ENCODE peak calls at places on chromosomes 12 and 14, in six cellular contexts. N is H54, M is K562, A is uterus, Z is ovary, I is IMR-90. R is an unnamed sample.
A peak's percentile ranks its signal among the peaks of the same experiment; 100 is the strongest.

GRCh38 chr14:76806446-76806845 is 6.2 kb downstream of the ANGEL1 start:
- DNase-seq in N (no peak), M (no peak), A (no peak), Z (no peak), I (no peak), R (no peak)

GRCh38 chr12:114193474-114193873 is 212.5 kb downstream of the TBX5 start:
- DNase-seq in N (no peak), M (no peak), A (no peak), Z (no peak), I (no peak), R (no peak)

GRCh38 chr14:80356413-80356812 is 145.1 kb upstream of the DIO2 start:
- DNase-seq in N (no peak), M (no peak), A (no peak), Z (no peak), I (peak; percentile 40), R (no peak)

GRCh38 chr12:79360936-79361335 is 329.8 kb downstream of the PAWR start:
- DNase-seq in N (no peak), M (no peak), A (no peak), Z (no peak), I (no peak), R (no peak)

GRCh38 chr14:57869530-57870088 is 3.7 kb upstream of the SLC35F4 start:
- DNase-seq in N (no peak), M (no peak), A (no peak), Z (no peak), I (no peak), R (no peak)

GRCh38 chr12:93484315-93484981 is 17.1 kb downstream of the MRPL42 start:
- DNase-seq in N (no peak), M (no peak), A (no peak), Z (no peak), I (peak; percentile 33), R (no peak)

GRCh38 chr12:452667-453210 is 7.0 kb upstream of the B4GALNT3 start:
- DNase-seq in N (no peak), M (no peak), A (no peak), Z (no peak), I (no peak), R (no peak)

GRCh38 chr12:45833401-45833800 is 103.9 kb downstream of the ARID2 start:
- DNase-seq in N (no peak), M (no peak), A (no peak), Z (no peak), I (no peak), R (no peak)

GRCh38 chr12:49345048-49345839 is 1.4 kb upstream of the DNAJC22 start:
- DNase-seq in N (no peak), M (no peak), A (no peak), Z (no peak), I (no peak), R (no peak)

GRCh38 chr12:104790296-104791125 is 167.6 kb downstream of the SLC41A2 start:
- DNase-seq in N (peak; percentile 17), M (peak; percentile 75), A (peak; percentile 30), Z (peak; percentile 36), I (peak; percentile 3), R (peak; percentile 33)

GRCh38 chr12:50740307-50740706 is 23.6 kb upstream of the ATF1 start:
- DNase-seq in N (no peak), M (no peak), A (no peak), Z (no peak), I (no peak), R (no peak)

GRCh38 chr12:43292699-43293098 is 259.3 kb downstream of the ADAMTS20 start:
- DNase-seq in N (no peak), M (no peak), A (no peak), Z (no peak), I (peak; percentile 79), R (no peak)

GRCh38 chr12:132266802-132267201 is 62.6 kb downstream of the GALNT9 start:
- DNase-seq in N (no peak), M (no peak), A (no peak), Z (no peak), I (no peak), R (no peak)

GRCh38 chr12:116018282-116018681 is 259.2 kb downstream of the MED13L start:
- DNase-seq in N (no peak), M (no peak), A (no peak), Z (no peak), I (peak; percentile 11), R (no peak)

GRCh38 chr14:91796622-91797347 is 64.9 kb upstream of the CATSPERB start:
- DNase-seq in N (no peak), M (no peak), A (no peak), Z (no peak), I (peak; percentile 28), R (no peak)

GRCh38 chr12:69879007-69879960 is 54.3 kb downstream of the MYRFL start:
- DNase-seq in N (peak; percentile 49), M (peak; percentile 80), A (peak; percentile 62), Z (peak; percentile 59), I (peak; percentile 69), R (peak; percentile 80)

GRCh38 chr12:50720085-50720484 is 43.8 kb upstream of the ATF1 start:
- DNase-seq in N (no peak), M (no peak), A (no peak), Z (no peak), I (peak; percentile 50), R (no peak)

GRCh38 chr14:73887116-73887490 is 444 bp downstream of the ZNF410 start:
- DNase-seq in N (no peak), M (no peak), A (no peak), Z (no peak), I (peak; percentile 27), R (peak; percentile 74)

GRCh38 chr14:49461529-49462401 is 124.4 kb downstream of the RPS29 start:
- DNase-seq in N (no peak), M (peak; percentile 73), A (peak; percentile 24), Z (no peak), I (peak; percentile 81), R (peak; percentile 89)

GRCh38 chr14:69606258-69606657 is 5.1 kb upstream of the SUSD6 start:
- DNase-seq in N (no peak), M (peak; percentile 38), A (no peak), Z (no peak), I (no peak), R (no peak)

GRCh38 chr12:53451661-53452158 is at the start of gene PCBP2:
- DNase-seq in N (peak; percentile 86), M (peak; percentile 99), A (peak; percentile 98), Z (peak; percentile 97), I (peak; percentile 100), R (peak; percentile 99)
- TF ChIP-seq POLR2A in N (peak; percentile 73), M (peak; percentile 67), A (peak; percentile 78), Z (peak; percentile 70), I (peak; percentile 93), R (peak; percentile 84)

GRCh38 chr14:60649815-60650381 is 621 bp upstream of the SIX1 start:
- DNase-seq in N (no peak), M (no peak), A (no peak), Z (no peak), I (peak; percentile 60), R (no peak)

GRCh38 chr14:60648169-60648933 is 926 bp downstream of the SIX1 start:
- DNase-seq in N (no peak), M (peak; percentile 43), A (no peak), Z (no peak), I (peak; percentile 28), R (peak; percentile 22)

GRCh38 chr14:60647837-60648168 is 1.5 kb downstream of the SIX1 start:
- DNase-seq in N (no peak), M (no peak), A (no peak), Z (no peak), I (no peak), R (no peak)

GRCh38 chr14:60650382-60650961 is 1.2 kb upstream of the SIX1 start:
- DNase-seq in N (no peak), M (no peak), A (no peak), Z (no peak), I (peak; percentile 34), R (no peak)

DNA sequence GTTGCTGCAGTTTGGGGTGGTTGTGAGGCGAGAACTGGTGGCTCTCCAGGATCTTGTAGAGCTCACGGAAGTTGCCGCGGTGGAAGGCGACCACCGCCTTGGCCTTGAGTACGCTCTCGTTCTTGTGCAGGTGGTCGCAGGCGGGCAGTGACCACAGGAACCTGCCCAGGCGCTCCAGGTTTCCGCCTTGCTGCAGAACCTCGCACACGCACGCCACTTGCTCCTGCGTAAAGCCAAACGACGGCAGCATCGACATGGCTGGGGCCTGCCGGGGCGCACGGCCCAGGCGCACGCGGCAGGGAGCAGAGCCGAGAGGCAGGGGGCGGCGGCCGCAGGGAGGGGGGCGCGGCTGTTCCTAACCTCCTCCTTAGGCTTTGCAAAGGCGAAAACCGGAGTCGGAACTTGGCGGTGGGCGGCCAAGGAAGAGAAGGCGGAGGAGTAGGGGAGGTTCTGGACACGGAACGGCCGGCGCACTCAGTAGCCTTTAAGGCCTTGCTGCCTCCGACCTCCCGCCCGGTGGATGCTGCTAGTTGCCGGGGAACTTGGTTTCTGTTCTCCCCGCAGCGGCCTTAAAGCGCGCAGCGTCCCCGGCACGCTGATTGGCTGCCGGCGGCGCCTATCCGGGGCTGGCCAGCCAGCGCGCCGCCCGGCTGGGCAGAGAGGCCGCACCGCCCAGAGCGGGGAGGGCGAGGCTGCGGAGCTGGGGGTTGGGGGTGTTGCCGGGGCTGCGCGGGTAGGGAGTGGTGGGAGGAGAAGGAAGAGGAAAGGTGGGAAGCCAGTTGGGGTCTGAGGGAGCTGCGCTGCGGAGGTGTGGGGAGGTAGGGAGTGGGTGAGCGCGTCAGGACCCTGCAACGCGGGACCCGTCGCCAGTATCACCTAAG is at the start of gene SIX1:
- DNase-seq in N (peak; percentile 83), M (peak; percentile 69), A (peak; percentile 26), Z (peak; percentile 57), I (peak; percentile 95), R (peak; percentile 61)
- TF ChIP-seq POLR2A in N (peak; percentile 57), M (no peak), A (no peak), Z (no peak), I (peak; percentile 79), R (no peak)

GRCh38 chr12:56687225-56688128 is 607 bp downstream of the PTGES3 start:
- DNase-seq in N (no peak), M (peak; percentile 60), A (peak; percentile 48), Z (peak; percentile 60), I (no peak), R (peak; percentile 73)
- TF ChIP-seq POLR2A in N (peak; percentile 13), M (no peak), A (no peak), Z (no peak), I (no peak), R (no peak)

GRCh38 chr14:85315891-85316290 is 214.1 kb upstream of the FLRT2 start:
- DNase-seq in N (no peak), M (no peak), A (no peak), Z (no peak), I (no peak), R (no peak)

GRCh38 chr14:85317491-85318021 is 212.4 kb upstream of the FLRT2 start:
- DNase-seq in N (no peak), M (no peak), A (no peak), Z (no peak), I (peak; percentile 26), R (no peak)

GRCh38 chr14:85319101-85319500 is 210.8 kb upstream of the FLRT2 start:
- DNase-seq in N (no peak), M (no peak), A (no peak), Z (no peak), I (no peak), R (no peak)

GRCh38 chr14:85316701-85317100 is 213.2 kb upstream of the FLRT2 start:
- DNase-seq in N (no peak), M (no peak), A (no peak), Z (no peak), I (peak; percentile 15), R (no peak)

DNA sequence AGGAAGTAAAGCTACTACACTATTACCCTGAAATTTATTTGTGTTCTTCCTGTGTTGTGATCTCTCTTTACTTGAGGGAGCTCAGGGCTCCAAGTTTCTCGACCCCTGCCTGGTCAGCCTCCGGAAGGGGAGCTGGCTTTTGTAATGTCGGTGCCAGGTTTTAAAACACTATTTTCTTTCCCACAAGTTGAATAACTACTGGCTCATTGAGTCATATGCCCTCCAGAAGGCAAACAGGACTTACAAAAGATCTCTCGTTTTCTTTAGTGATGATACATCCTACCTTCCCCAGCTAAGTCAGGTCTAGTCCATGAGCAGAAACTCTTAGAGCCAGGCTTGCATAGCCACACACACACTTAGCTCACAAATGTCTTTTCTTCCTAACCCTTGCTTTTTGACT is 209.9 kb upstream of the FLRT2 start:
- DNase-seq in N (no peak), M (no peak), A (no peak), Z (no peak), I (peak; percentile 73), R (no peak)
- TF ChIP-seq POLR2A in N (no peak), M (no peak), A (no peak), Z (no peak), I (no peak), R (no peak)

R was measured in erythroblast.